ENCODE peak calls at places on chromosome 7, in ten cellular contexts. Y is CD8-positive, alpha-beta memory T cell; T is M059J; O is Right ventricle myocardium superior; K is endothelial cell; L is fibroblast of lung; U is choroid plexus epithelial cell; W is astrocyte of the hippocampus; E is activated CD4-positive, alpha-beta T cell treated with anti-CD3 and anti-CD28 coated beads for 48 hours; I is substantia nigra. H is an unnamed sample.

GRCh38 chr7:16721541-16721940 is 32.0 kb upstream of the TSPAN13 start:
- DNase-seq in O (no peak), E (no peak), I (no peak), U (no peak), K (no peak), L (no peak), Y (no peak), W (no peak), T (no peak), H (no peak)

GRCh38 chr7:130500910-130501309 is 9.0 kb downstream of the MEST start:
- DNase-seq in K (no peak), T (no peak), O (no peak), W (no peak), U (no peak), E (no peak), L (no peak), Y (no peak), I (no peak), H (no peak)

GRCh38 chr7:150620061-150620460 is 12.1 kb downstream of the GIMAP6 start:
- DNase-seq in E (no peak), L (no peak), W (no peak), U (no peak), O (no peak), K (no peak), I (no peak), Y (no peak), T (no peak), H (no peak)

GRCh38 chr7:99730262-99730810 is 4.7 kb downstream of the CYP3A7 start:
- DNase-seq in W (no peak), L (no peak), Y (no peak), K (no peak), T (no peak), U (no peak), E (no peak), I (no peak), O (no peak), H (no peak)

GRCh38 chr7:98488167-98488566 is 87.3 kb upstream of the BAIAP2L1 start:
- DNase-seq in O (no peak), K (no peak), U (no peak), T (no peak), Y (no peak), E (no peak), W (no peak), L (no peak), I (no peak), H (no peak)

GRCh38 chr7:2037805-2038635 is 194.7 kb downstream of the MAD1L1 start:
- DNase-seq in U (peak), L (peak), Y (peak), W (peak), T (no peak), I (no peak), K (no peak), E (no peak), O (peak), H (no peak)

GRCh38 chr7:98283887-98284222 is 2.4 kb downstream of the BRI3 start:
- DNase-seq in U (no peak), L (no peak), W (no peak), K (no peak), I (no peak), E (no peak), T (no peak), O (no peak), Y (no peak), H (no peak)

GRCh38 chr7:23287612-23288011 is 11.5 kb upstream of the MALSU1 start:
- DNase-seq in I (no peak), U (no peak), K (no peak), T (no peak), E (peak), O (no peak), Y (no peak), L (no peak), W (no peak), H (no peak)

GRCh38 chr7:35430547-35431153 is 176.8 kb upstream of the TBX20 start:
- DNase-seq in L (no peak), O (no peak), Y (no peak), I (no peak), K (no peak), W (no peak), T (no peak), U (peak), E (peak), H (no peak)

GRCh38 chr7:1697499-1698125 is 27.5 kb downstream of the ELFN1 start:
- DNase-seq in L (no peak), O (peak), Y (peak), K (no peak), W (no peak), U (peak), I (no peak), E (no peak), T (no peak), H (no peak)

GRCh38 chr7:29442146-29442545 is 121.5 kb upstream of the PRR15 start:
- DNase-seq in L (peak), T (peak), W (peak), E (no peak), U (peak), I (no peak), K (no peak), Y (no peak), O (no peak), H (no peak)

GRCh38 chr7:148156248-148156647 is 434.3 kb upstream of the C7orf33 start:
- DNase-seq in W (peak), I (no peak), T (no peak), U (peak), Y (no peak), O (no peak), L (peak), E (no peak), K (no peak), H (no peak)

GRCh38 chr7:94620703-94621118 is 35.2 kb downstream of the SGCE start:
- DNase-seq in K (no peak), E (peak), L (peak), Y (peak), O (peak), I (peak), U (peak), W (peak), T (peak), H (peak)

GRCh38 chr7:118109607-118110006 is 74.4 kb upstream of the LSM8 start:
- DNase-seq in I (no peak), L (no peak), K (no peak), E (no peak), W (no peak), U (no peak), Y (no peak), T (no peak), O (no peak), H (no peak)

GRCh38 chr7:155298288-155298833 is 683 bp downstream of the INSIG1 start:
- DNase-seq in K (no peak), T (no peak), E (peak), L (no peak), I (no peak), O (no peak), U (no peak), Y (peak), W (no peak), H (peak)

GRCh38 chr7:47088329-47089067 is 493.4 kb downstream of the TNS3 start:
- DNase-seq in W (peak), I (peak), K (peak), Y (peak), L (peak), O (peak), E (peak), T (peak), U (peak), H (peak)

GRCh38 chr7:151179287-151179860 is 7.7 kb downstream of the ASB10 start:
- DNase-seq in L (no peak), E (no peak), O (no peak), I (no peak), W (no peak), Y (no peak), K (no peak), U (no peak), T (no peak), H (no peak)

GRCh38 chr7:139876622-139877283 is 47.7 kb downstream of the TBXAS1 start:
- DNase-seq in U (no peak), W (no peak), E (no peak), T (peak), Y (no peak), K (no peak), O (no peak), L (peak), I (no peak), H (no peak)

GRCh38 chr7:110317699-110318265 is 773.1 kb upstream of the LRRN3 start:
- DNase-seq in O (no peak), W (peak), I (no peak), K (no peak), Y (no peak), T (peak), L (peak), E (no peak), U (peak), H (no peak)

GRCh38 chr7:135690566-135690965 is 28.3 kb downstream of the STMP1 start:
- DNase-seq in W (peak), U (peak), K (no peak), L (peak), Y (no peak), T (peak), O (no peak), I (no peak), E (no peak), H (no peak)

GRCh38 chr7:155221547-155221946 is 76.1 kb upstream of the INSIG1 start:
- DNase-seq in Y (no peak), O (no peak), T (no peak), K (no peak), U (no peak), E (no peak), I (no peak), L (no peak), W (no peak), H (no peak)

GRCh38 chr7:134885967-134886352 is 100.3 kb upstream of the AGBL3 start:
- DNase-seq in T (peak), W (peak), Y (no peak), O (no peak), L (peak), U (peak), I (no peak), E (no peak), K (no peak), H (no peak)

GRCh38 chr7:81460646-81461045 is 309.2 kb downstream of the HGF start:
- DNase-seq in I (no peak), K (no peak), L (no peak), T (no peak), E (no peak), U (no peak), W (no peak), Y (no peak), O (no peak), H (no peak)

GRCh38 chr7:108257954-108258353 is 127.8 kb upstream of the LAMB4 start:
- DNase-seq in K (no peak), E (no peak), I (no peak), L (no peak), W (no peak), T (no peak), Y (no peak), U (no peak), O (no peak), H (no peak)

GRCh38 chr7:55254596-55255500 is 110.3 kb upstream of the LANCL2 start:
- DNase-seq in I (peak), T (peak), L (peak), Y (peak), U (peak), O (peak), W (peak), E (peak), K (peak), H (peak)

GRCh38 chr7:50197547-50197946 is 104.5 kb upstream of the ZPBP start:
- DNase-seq in O (no peak), L (no peak), W (no peak), K (no peak), I (no peak), Y (no peak), U (no peak), E (peak), T (peak), H (peak)